ENCODE peak calls at places on chromosomes 4 and X, in ten cellular contexts. I is lower lobe of right lung, E is tibial artery, X is cardiac muscle cell, B is Panc1, D is endodermal cell, Q is lung, N is MM.1S, A is breast epithelium, P is uterus. H is an unnamed sample.
A peak's percentile ranks its signal among the peaks of the same experiment; 100 is the strongest.

GRCh38 chrX:21276736-21277433 is 97.3 kb upstream of the CNKSR2 start:
- DNase-seq in I (no peak), E (no peak), X (no peak), B (no peak), D (no peak), Q (no peak), N (no peak), A (no peak), P (no peak), H (no peak)

GRCh38 chr4:2334826-2335728 is 73.2 kb upstream of the MXD4 start:
- DNase-seq in I (no peak), E (peak; percentile 41), X (no peak), B (no peak), D (peak; percentile 36), Q (peak; percentile 27), N (no peak), A (no peak), P (no peak), H (no peak)

GRCh38 chrX:108699368-108699767 is 37.0 kb downstream of the IRS4 start:
- DNase-seq in I (no peak), E (no peak), X (peak; percentile 51), B (peak; percentile 8), D (no peak), Q (no peak), N (peak; percentile 58), A (no peak), P (no peak), H (peak; percentile 16)

GRCh38 chrX:112521658-112522057 is 158.1 kb downstream of the LHFPL1 start:
- DNase-seq in I (no peak), E (no peak), X (no peak), B (no peak), D (no peak), Q (no peak), N (no peak), A (no peak), P (no peak), H (no peak)

GRCh38 chr4:180280076-180280475 is 1963.1 kb upstream of the TENM3 start:
- DNase-seq in I (no peak), E (no peak), X (no peak), B (no peak), D (no peak), Q (no peak), N (peak; percentile 85), A (no peak), P (no peak), H (no peak)

GRCh38 chrX:46620505-46620904 is 46.9 kb downstream of the CHST7 start:
- DNase-seq in I (no peak), E (no peak), X (peak; percentile 70), B (no peak), D (no peak), Q (no peak), N (no peak), A (no peak), P (no peak), H (no peak)

GRCh38 chrX:39853417-39853816 is 244.3 kb downstream of the BCOR start:
- DNase-seq in I (no peak), E (no peak), X (no peak), B (no peak), D (no peak), Q (no peak), N (no peak), A (no peak), P (no peak), H (no peak)

GRCh38 chr4:129344058-129344457 is 248.1 kb downstream of the C4orf33 start:
- DNase-seq in I (no peak), E (no peak), X (peak; percentile 66), B (peak; percentile 15), D (peak; percentile 62), Q (no peak), N (peak; percentile 60), A (no peak), P (no peak), H (peak; percentile 40)

GRCh38 chrX:153829799-153830631 is at the start of gene PDZD4:
- DNase-seq in I (no peak), E (no peak), X (no peak), B (no peak), D (peak; percentile 80), Q (no peak), N (no peak), A (no peak), P (no peak), H (no peak)

GRCh38 chr4:120843840-120844527 is 78.5 kb downstream of the PRDM5 start:
- DNase-seq in I (peak; percentile 50), E (no peak), X (no peak), B (no peak), D (peak; percentile 78), Q (no peak), N (no peak), A (no peak), P (no peak), H (no peak)

GRCh38 chr4:10075953-10076391 is 40.6 kb downstream of the WDR1 start:
- DNase-seq in I (no peak), E (peak; percentile 67), X (no peak), B (no peak), D (no peak), Q (no peak), N (no peak), A (peak; percentile 48), P (peak; percentile 29), H (no peak)

GRCh38 chr4:5956285-5957021 is 61.8 kb downstream of the C4orf50 start:
- DNase-seq in I (no peak), E (no peak), X (no peak), B (no peak), D (peak; percentile 70), Q (no peak), N (peak; percentile 24), A (no peak), P (peak; percentile 61), H (no peak)

GRCh38 chrX:69243276-69243675 is 78.0 kb upstream of the PJA1 start:
- DNase-seq in I (no peak), E (no peak), X (no peak), B (no peak), D (no peak), Q (no peak), N (no peak), A (no peak), P (no peak), H (no peak)
- H3K27me3 ChIP-seq in I (no peaks in the 10 kb centered on the region), E (no peaks in the 10 kb centered on the region), X (no peaks in the 10 kb centered on the region), B (no peaks in the 10 kb centered on the region), D (no peaks in the 10 kb centered on the region), Q (no peaks in the 10 kb centered on the region), N (no peaks in the 10 kb centered on the region), A (no peaks in the 10 kb centered on the region), P (no peaks in the 10 kb centered on the region), H (no peaks in the 10 kb centered on the region)

DNA sequence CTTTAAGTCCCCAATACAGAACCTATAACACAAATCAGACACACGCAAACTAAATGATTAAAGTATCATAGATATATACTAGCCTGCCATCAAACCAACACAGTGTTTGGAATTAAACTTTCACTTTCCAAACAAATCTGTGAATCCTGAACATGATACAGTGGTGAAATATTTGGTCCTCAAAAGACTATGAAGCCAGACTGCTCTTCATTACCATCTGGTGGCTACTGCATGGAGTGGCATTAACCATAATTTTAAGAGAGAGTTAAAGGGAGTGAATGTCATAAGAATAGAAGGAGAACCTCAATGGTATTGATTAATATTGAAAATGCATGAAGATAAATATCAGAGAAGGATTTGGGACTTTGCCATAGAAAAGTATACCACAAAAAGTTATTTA is 9.2 kb upstream of the GABRA4 start:
- DNase-seq in I (no peak), E (no peak), X (peak; percentile 15), B (peak; percentile 12), D (no peak), Q (no peak), N (no peak), A (no peak), P (no peak), H (peak; percentile 31)
- TF ChIP-seq CTCF in I (no peak), E (peak; percentile 30), X (peak; percentile 34), B (peak; percentile 32), D (peak; percentile 63), Q (no peak), N (peak; percentile 37), A (no peak), P (no peak), H (peak; percentile 67)

GRCh38 chrX:11266329-11266830 is 26.8 kb upstream of the AMELX start:
- DNase-seq in I (no peak), E (no peak), X (no peak), B (no peak), D (no peak), Q (no peak), N (no peak), A (no peak), P (no peak), H (no peak)
- H3K4me3 ChIP-seq in I (no peak overlapping the region), E (peak overlapping the region; percentile 21), X (no peak overlapping the region), B (no peak overlapping the region), D (no peak overlapping the region), Q (no peak overlapping the region), N (no peak overlapping the region), A (peak overlapping the region; percentile 13), P (no peak overlapping the region), H (no peak overlapping the region)

GRCh38 chr4:3672465-3672831 is 93.7 kb upstream of the ADRA2C start:
- DNase-seq in I (peak; percentile 17), E (no peak), X (no peak), B (no peak), D (no peak), Q (no peak), N (no peak), A (no peak), P (peak; percentile 9), H (no peak)
- H3K27me3 ChIP-seq in I (peaks cover 3% of the 10 kb centered on the region), E (peaks cover 23% of the 10 kb centered on the region), X (no peaks in the 10 kb centered on the region), B (no peaks in the 10 kb centered on the region), D (no peaks in the 10 kb centered on the region), Q (no peaks in the 10 kb centered on the region), N (peaks cover 94% of the 10 kb centered on the region), A (no peaks in the 10 kb centered on the region), P (no peaks in the 10 kb centered on the region), H (no peaks in the 10 kb centered on the region)

GRCh38 chr4:86653237-86653865 is 59.2 kb downstream of the PTPN13 start:
- DNase-seq in I (no peak), E (no peak), X (no peak), B (no peak), D (peak; percentile 64), Q (no peak), N (no peak), A (no peak), P (no peak), H (no peak)
- TF ChIP-seq CTCF in I (peak; percentile 20), E (no peak), X (peak; percentile 36), B (peak; percentile 34), D (peak; percentile 86), Q (no peak), N (peak; percentile 58), A (no peak), P (no peak), H (peak; percentile 63)

GRCh38 chrX:100721328-100721727 is 10.6 kb downstream of the SYTL4 start:
- DNase-seq in I (no peak), E (no peak), X (no peak), B (no peak), D (no peak), Q (no peak), N (no peak), A (no peak), P (no peak), H (no peak)

GRCh38 chrX:100719139-100719538 is 12.8 kb downstream of the SYTL4 start:
- DNase-seq in I (no peak), E (no peak), X (no peak), B (no peak), D (no peak), Q (no peak), N (no peak), A (no peak), P (no peak), H (no peak)

DNA sequence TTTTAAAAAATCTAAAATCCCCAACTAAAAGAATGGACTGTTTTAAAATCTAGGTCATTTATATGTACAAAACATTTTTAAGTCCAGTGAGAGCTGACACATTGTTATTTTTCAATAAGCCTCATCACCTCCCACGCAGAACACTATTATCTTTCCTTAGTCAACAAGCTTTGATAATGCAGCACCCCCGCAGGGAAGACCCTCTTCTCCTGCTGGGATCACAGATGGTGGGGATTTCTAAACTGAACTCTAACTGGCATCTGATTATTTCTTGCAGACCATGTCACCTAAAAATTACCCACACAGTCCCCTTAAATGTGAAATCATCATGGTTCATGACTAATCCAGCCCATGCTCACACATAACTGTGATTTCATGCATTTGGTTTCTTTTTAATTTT is 11.6 kb downstream of the SYTL4 start:
- DNase-seq in I (no peak), E (no peak), X (peak; percentile 29), B (no peak), D (no peak), Q (no peak), N (no peak), A (no peak), P (no peak), H (peak; percentile 20)
- H3K4me3 ChIP-seq in I (no peak overlapping the region), E (no peak overlapping the region), X (no peak overlapping the region), B (no peak overlapping the region), D (no peak overlapping the region), Q (no peak overlapping the region), N (no peak overlapping the region), A (no peak overlapping the region), P (no peak overlapping the region), H (no peak overlapping the region)